ENCODE peak calls at places on chromosome 3, in six cellular contexts. One of them, this sample, is unnamed.
A peak's percentile ranks its signal among the peaks of the same experiment; 100 is the strongest.

GRCh38 chr3:141384157-141384556 is 15.9 kb downstream of the ZBTB38 start:
- DNase-seq in BJ: no peak
- DNase-seq in PC-9: no peak
- DNase-seq in endothelial cell: no peak
- DNase-seq in GM12864: no peak
- DNase-seq in uterus: no peak
- DNase-seq in this sample: no peak

GRCh38 chr3:102114264-102114979 is 265.1 kb downstream of the NFKBIZ start:
- DNase-seq in BJ: no peak
- DNase-seq in PC-9: no peak
- DNase-seq in endothelial cell: no peak
- DNase-seq in GM12864: no peak
- DNase-seq in uterus: peak; percentile 59
- DNase-seq in this sample: no peak

GRCh38 chr3:111851511-111851954 is 7.5 kb upstream of the PHLDB2 start:
- DNase-seq in BJ: peak; percentile 62
- DNase-seq in PC-9: peak; percentile 63
- DNase-seq in endothelial cell: no peak
- DNase-seq in GM12864: no peak
- DNase-seq in uterus: peak; percentile 39
- DNase-seq in this sample: no peak

GRCh38 chr3:123244128-123244527 is 42.4 kb downstream of the SEC22A start:
- DNase-seq in BJ: no peak
- DNase-seq in PC-9: peak; percentile 6
- DNase-seq in endothelial cell: no peak
- DNase-seq in GM12864: no peak
- DNase-seq in uterus: no peak
- DNase-seq in this sample: no peak

GRCh38 chr3:40432793-40433192 is 24.3 kb upstream of the RPL14 start:
- DNase-seq in BJ: no peak
- DNase-seq in PC-9: no peak
- DNase-seq in endothelial cell: no peak
- DNase-seq in GM12864: no peak
- DNase-seq in uterus: no peak
- DNase-seq in this sample: no peak

GRCh38 chr3:52522651-52523251 is 10.9 kb downstream of the NT5DC2 start:
- DNase-seq in BJ: no peak
- DNase-seq in PC-9: no peak
- DNase-seq in endothelial cell: no peak
- DNase-seq in GM12864: no peak
- DNase-seq in uterus: no peak
- DNase-seq in this sample: no peak

GRCh38 chr3:170562080-170562479 is 23.8 kb downstream of the SLC7A14 start:
- DNase-seq in BJ: no peak
- DNase-seq in PC-9: no peak
- DNase-seq in endothelial cell: no peak
- DNase-seq in GM12864: no peak
- DNase-seq in uterus: no peak
- DNase-seq in this sample: no peak

GRCh38 chr3:72255736-72256559 is 471.0 kb upstream of the PROK2 start:
- DNase-seq in BJ: no peak
- DNase-seq in PC-9: peak; percentile 34
- DNase-seq in endothelial cell: no peak
- DNase-seq in GM12864: no peak
- DNase-seq in uterus: peak; percentile 44
- DNase-seq in this sample: no peak

GRCh38 chr3:144590854-144591253 is 619.2 kb downstream of the DIPK2A start:
- DNase-seq in BJ: peak; percentile 70
- DNase-seq in PC-9: no peak
- DNase-seq in endothelial cell: no peak
- DNase-seq in GM12864: no peak
- DNase-seq in uterus: no peak
- DNase-seq in this sample: no peak

GRCh38 chr3:186790261-186790981 is 7.0 kb downstream of the EIF4A2 start:
- DNase-seq in BJ: no peak
- DNase-seq in PC-9: no peak
- DNase-seq in endothelial cell: no peak
- DNase-seq in GM12864: no peak
- DNase-seq in uterus: no peak
- DNase-seq in this sample: no peak

GRCh38 chr3:49277357-49277723 is 308 bp upstream of the C3orf62 start:
- DNase-seq in BJ: no peak
- DNase-seq in PC-9: no peak
- DNase-seq in endothelial cell: no peak
- DNase-seq in GM12864: no peak
- DNase-seq in uterus: no peak
- DNase-seq in this sample: no peak

GRCh38 chr3:59280113-59280512 is 230.3 kb upstream of the CFAP20DC start:
- DNase-seq in BJ: no peak
- DNase-seq in PC-9: no peak
- DNase-seq in endothelial cell: no peak
- DNase-seq in GM12864: no peak
- DNase-seq in uterus: no peak
- DNase-seq in this sample: no peak

GRCh38 chr3:15164356-15164755 is 41.7 kb upstream of the CAPN7 start:
- DNase-seq in BJ: peak; percentile 19
- DNase-seq in PC-9: no peak
- DNase-seq in endothelial cell: no peak
- DNase-seq in GM12864: no peak
- DNase-seq in uterus: no peak
- DNase-seq in this sample: no peak

GRCh38 chr3:10380906-10381795 is 60.2 kb upstream of the SEC13 start:
- DNase-seq in BJ: no peak
- DNase-seq in PC-9: no peak
- DNase-seq in endothelial cell: no peak
- DNase-seq in GM12864: no peak
- DNase-seq in uterus: no peak
- DNase-seq in this sample: peak; percentile 62

GRCh38 chr3:20751299-20751698 is 565.3 kb upstream of the SGO1 start:
- DNase-seq in BJ: no peak
- DNase-seq in PC-9: no peak
- DNase-seq in endothelial cell: no peak
- DNase-seq in GM12864: no peak
- DNase-seq in uterus: no peak
- DNase-seq in this sample: no peak

GRCh38 chr3:86929046-86929445 is 61.9 kb downstream of the VGLL3 start:
- DNase-seq in BJ: no peak
- DNase-seq in PC-9: no peak
- DNase-seq in endothelial cell: no peak
- DNase-seq in GM12864: no peak
- DNase-seq in uterus: no peak
- DNase-seq in this sample: no peak

GRCh38 chr3:20999661-21000060 is 751.3 kb downstream of the ZNF385D start:
- DNase-seq in BJ: no peak
- DNase-seq in PC-9: no peak
- DNase-seq in endothelial cell: no peak
- DNase-seq in GM12864: no peak
- DNase-seq in uterus: no peak
- DNase-seq in this sample: no peak

GRCh38 chr3:48301814-48302194 is 31.7 kb downstream of the SPINK8 start:
- DNase-seq in BJ: no peak
- DNase-seq in PC-9: peak; percentile 31
- DNase-seq in endothelial cell: no peak
- DNase-seq in GM12864: no peak
- DNase-seq in uterus: no peak
- DNase-seq in this sample: peak; percentile 60

GRCh38 chr3:23865595-23866396 is 51.0 kb downstream of the NKIRAS1 start:
- DNase-seq in BJ: no peak
- DNase-seq in PC-9: peak; percentile 54
- DNase-seq in endothelial cell: peak; percentile 26
- DNase-seq in GM12864: no peak
- DNase-seq in uterus: no peak
- DNase-seq in this sample: no peak

GRCh38 chr3:69385723-69386483 is at the start of gene FRMD4B:
- DNase-seq in BJ: no peak
- DNase-seq in PC-9: peak; percentile 75
- DNase-seq in endothelial cell: peak; percentile 71
- DNase-seq in GM12864: no peak
- DNase-seq in uterus: peak; percentile 26
- DNase-seq in this sample: peak; percentile 50

GRCh38 chr3:193826126-193826795 is 233.3 kb downstream of the OPA1 start:
- DNase-seq in BJ: no peak
- DNase-seq in PC-9: peak; percentile 67
- DNase-seq in endothelial cell: no peak
- DNase-seq in GM12864: no peak
- DNase-seq in uterus: no peak
- DNase-seq in this sample: peak; percentile 22

GRCh38 chr3:42198709-42199108 is 67.3 kb downstream of the CCK start:
- DNase-seq in BJ: no peak
- DNase-seq in PC-9: no peak
- DNase-seq in endothelial cell: no peak
- DNase-seq in GM12864: no peak
- DNase-seq in uterus: no peak
- DNase-seq in this sample: no peak

GRCh38 chr3:30704931-30705890 is 98.8 kb downstream of the TGFBR2 start:
- DNase-seq in BJ: no peak
- DNase-seq in PC-9: no peak
- DNase-seq in endothelial cell: no peak
- DNase-seq in GM12864: no peak
- DNase-seq in uterus: no peak
- DNase-seq in this sample: no peak

GRCh38 chr3:129182390-129183180 is 1.1 kb downstream of the CNBP start:
- DNase-seq in BJ: no peak
- DNase-seq in PC-9: no peak
- DNase-seq in endothelial cell: no peak
- DNase-seq in GM12864: no peak
- DNase-seq in uterus: no peak
- DNase-seq in this sample: no peak

GRCh38 chr3:27728195-27729087 is 6.3 kb upstream of the EOMES start:
- DNase-seq in BJ: no peak
- DNase-seq in PC-9: no peak
- DNase-seq in endothelial cell: no peak
- DNase-seq in GM12864: no peak
- DNase-seq in uterus: no peak
- DNase-seq in this sample: no peak

GRCh38 chr3:186213946-186214345 is 105.1 kb upstream of the ETV5 start:
- DNase-seq in BJ: no peak
- DNase-seq in PC-9: no peak
- DNase-seq in endothelial cell: no peak
- DNase-seq in GM12864: no peak
- DNase-seq in uterus: no peak
- DNase-seq in this sample: no peak

GRCh38 chr3:129501630-129502029 is 26.8 kb upstream of the RHO start:
- DNase-seq in BJ: no peak
- DNase-seq in PC-9: no peak
- DNase-seq in endothelial cell: no peak
- DNase-seq in GM12864: no peak
- DNase-seq in uterus: no peak
- DNase-seq in this sample: no peak

GRCh38 chr3:177778633-177779032 is 581.4 kb upstream of the TBL1XR1 start:
- DNase-seq in BJ: no peak
- DNase-seq in PC-9: no peak
- DNase-seq in endothelial cell: no peak
- DNase-seq in GM12864: no peak
- DNase-seq in uterus: no peak
- DNase-seq in this sample: no peak

This sample was measured in gastrocnemius medialis.